ENCODE peak calls at places on chromosome 17, in seven cellular contexts. P is cardiac fibroblast, W is left ventricle myocardium inferior, G is mammary epithelial cell, S is ovary, O is breast epithelium, U is fibroblast of lung. D is an unnamed sample.

GRCh38 chr17:68972119-68972704 is 17.0 kb upstream of the ABCA8 start:
- DNase-seq in P (peak; percentile 63), W (no peak), G (no peak), S (no peak), O (no peak), U (peak; percentile 61), D (peak; percentile 18)

GRCh38 chr17:31511583-31511982 is 120.1 kb downstream of the RAB11FIP4 start:
- DNase-seq in P (no peak), W (no peak), G (no peak), S (no peak), O (no peak), U (no peak), D (no peak)

GRCh38 chr17:41678411-41678906 is 10.2 kb upstream of the EIF1 start:
- DNase-seq in P (peak; percentile 30), W (no peak), G (peak; percentile 65), S (no peak), O (no peak), U (no peak), D (peak; percentile 78)

GRCh38 chr17:64133546-64134215 is 3.7 kb upstream of the ERN1 start:
- DNase-seq in P (peak; percentile 81), W (no peak), G (peak; percentile 54), S (no peak), O (no peak), U (peak; percentile 79), D (peak; percentile 81)

GRCh38 chr17:61372436-61372835 is 27.2 kb upstream of the TBX2 start:
- DNase-seq in P (no peak), W (no peak), G (no peak), S (no peak), O (no peak), U (no peak), D (no peak)

GRCh38 chr17:72244942-72245341 is 124.1 kb downstream of the SOX9 start:
- DNase-seq in P (peak; percentile 12), W (no peak), G (no peak), S (no peak), O (no peak), U (peak; percentile 55), D (no peak)

GRCh38 chr17:30220414-30220813 is 15.1 kb downstream of the SLC6A4 start:
- DNase-seq in P (no peak), W (no peak), G (no peak), S (no peak), O (no peak), U (no peak), D (no peak)

GRCh38 chr17:45857977-45858708 is 13.5 kb downstream of the SPPL2C start:
- DNase-seq in P (peak; percentile 34), W (no peak), G (peak; percentile 24), S (no peak), O (no peak), U (peak; percentile 15), D (no peak)

GRCh38 chr17:44688200-44688599 is 1.4 kb downstream of the CCDC43 start:
- DNase-seq in P (no peak), W (no peak), G (no peak), S (no peak), O (no peak), U (no peak), D (no peak)

GRCh38 chr17:78176548-78177025 is 8.2 kb downstream of the SYNGR2 start:
- DNase-seq in P (peak; percentile 64), W (peak; percentile 73), G (peak; percentile 26), S (peak; percentile 78), O (no peak), U (peak; percentile 38), D (peak; percentile 87)

GRCh38 chr17:7156342-7156940 is 22.7 kb downstream of the ASGR1 start:
- DNase-seq in P (no peak), W (no peak), G (no peak), S (no peak), O (no peak), U (no peak), D (no peak)

GRCh38 chr17:7217113-7217987 is 2.3 kb downstream of the DLG4 start:
- DNase-seq in P (peak; percentile 89), W (peak; percentile 60), G (no peak), S (peak; percentile 76), O (no peak), U (peak; percentile 80), D (no peak)

GRCh38 chr17:46809110-46809571 is 9.4 kb downstream of the WNT3 start:
- DNase-seq in P (no peak), W (no peak), G (no peak), S (no peak), O (no peak), U (no peak), D (no peak)

GRCh38 chr17:12815642-12816141 is 26.4 kb downstream of the ARHGAP44 start:
- DNase-seq in P (no peak), W (no peak), G (no peak), S (no peak), O (no peak), U (no peak), D (peak; percentile 84)

GRCh38 chr17:1123397-1124237 is 56.2 kb downstream of the ABR start:
- DNase-seq in P (no peak), W (no peak), G (no peak), S (peak; percentile 51), O (no peak), U (no peak), D (no peak)

GRCh38 chr17:29293890-29294579 is at the start of gene NUFIP2:
- DNase-seq in P (peak; percentile 99), W (peak; percentile 99), G (peak; percentile 98), S (peak; percentile 99), O (peak; percentile 99), U (peak; percentile 98), D (peak; percentile 99)

GRCh38 chr17:82269882-82270500 is 3.5 kb downstream of the CSNK1D start:
- DNase-seq in P (no peak), W (no peak), G (no peak), S (no peak), O (no peak), U (no peak), D (no peak)
- TF ChIP-seq CTCF in P (no peak), W (no peak), G (no peak), S (no peak), O (no peak), U (no peak), D (no peak)

DNA sequence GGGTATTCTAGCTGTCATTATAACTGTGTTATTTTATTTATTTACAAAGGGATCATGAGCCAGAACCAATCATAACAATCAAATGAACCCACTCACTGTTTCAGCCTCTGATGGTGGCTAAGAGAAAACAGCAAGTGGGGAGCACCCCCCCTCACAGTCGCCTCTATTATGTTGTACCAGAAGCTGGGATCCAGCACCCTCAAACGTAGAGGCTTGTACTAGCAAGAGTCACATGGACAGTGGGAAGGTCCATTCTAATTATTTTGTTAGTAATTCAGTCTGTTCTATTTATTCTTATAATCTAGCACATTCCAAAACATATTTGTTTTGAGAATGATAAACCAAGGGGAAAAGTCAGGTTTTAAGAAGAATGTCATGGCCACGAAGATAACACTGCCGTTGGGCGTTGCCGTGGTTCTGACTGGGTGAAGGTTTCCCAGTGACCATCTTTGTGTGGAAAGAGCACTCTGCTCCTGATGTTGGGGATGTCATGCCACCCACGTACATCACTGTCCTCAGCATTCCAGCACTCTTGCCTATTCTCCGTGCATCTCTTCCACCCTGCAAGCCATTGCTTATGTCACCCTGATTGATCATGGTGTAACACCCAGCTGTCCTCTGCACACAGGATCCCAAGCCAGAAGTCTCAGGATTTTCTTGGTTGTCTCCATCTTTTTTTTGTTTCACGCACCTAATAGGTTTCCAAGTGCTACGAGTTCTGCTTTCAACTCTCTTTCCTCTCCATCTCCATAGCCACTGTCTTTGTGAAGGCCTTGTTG is 205.8 kb downstream of the PRKCA start:
- DNase-seq in P (no peak), W (no peak), G (no peak), S (no peak), O (no peak), U (peak; percentile 21), D (no peak)
- H3K4me3 ChIP-seq in P (no peak overlapping the region), W (no peak overlapping the region), G (no peak overlapping the region), S (no peak overlapping the region), O (no peak overlapping the region), U (no peak overlapping the region), D (no peak overlapping the region)

DNA sequence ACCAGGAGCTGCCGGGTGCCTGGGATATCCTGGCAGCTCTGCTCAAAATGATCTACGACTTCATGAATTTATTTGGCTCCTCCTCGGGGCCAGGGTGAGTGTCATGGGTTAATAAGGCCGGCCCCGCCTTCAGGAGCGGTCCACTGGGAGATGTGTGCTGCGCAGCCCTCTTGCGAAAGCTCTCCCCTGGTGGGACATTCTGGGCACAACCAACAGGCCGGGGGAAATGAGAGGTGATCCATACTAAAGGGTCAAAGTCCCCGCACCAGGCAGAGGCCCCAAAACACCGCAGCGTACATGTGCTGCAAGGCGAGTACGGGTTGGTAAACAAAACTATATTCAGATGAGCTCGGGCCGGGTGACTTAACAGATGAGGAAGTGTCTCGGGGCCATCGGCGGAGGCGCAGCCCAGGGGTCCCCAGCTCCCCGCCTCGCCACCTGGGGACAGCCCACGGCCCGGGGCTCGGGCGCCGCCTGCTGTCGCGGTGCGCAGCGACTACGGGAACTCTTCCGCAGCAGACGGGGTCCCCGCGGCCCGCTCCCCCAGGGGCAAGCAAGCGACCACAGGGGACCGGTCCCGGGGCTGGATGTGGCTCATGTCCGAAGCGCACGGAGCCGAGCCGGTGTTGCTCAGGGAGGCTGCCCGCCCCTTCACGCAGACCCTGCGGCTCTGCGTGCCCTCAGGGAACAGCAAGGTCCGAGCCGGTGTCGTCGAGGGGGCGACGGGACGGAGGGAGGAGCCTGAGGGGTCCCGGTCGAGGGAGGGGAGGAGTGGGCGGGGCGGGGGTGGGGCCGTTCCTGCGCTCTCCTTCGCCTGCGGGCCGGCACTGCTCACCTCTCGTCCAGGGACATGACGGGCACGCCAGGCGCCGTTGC is at the start of gene RAB37:
- DNase-seq in P (peak; percentile 55), W (peak; percentile 60), G (no peak), S (no peak), O (no peak), U (no peak), D (peak; percentile 59)
- TF ChIP-seq CTCF in P (peak; percentile 7), W (peak; percentile 47), G (peak; percentile 42), S (no peak), O (no peak), U (no peak), D (peak; percentile 68)

GRCh38 chr17:81666342-81667191 is at the start of the genes CCDC137 and OXLD1:
- DNase-seq in P (peak; percentile 98), W (peak; percentile 98), G (peak; percentile 94), S (peak; percentile 95), O (peak; percentile 93), U (peak; percentile 96), D (peak; percentile 98)

GRCh38 chr17:81664051-81664470 is 2.3 kb downstream of the OXLD1 start:
- DNase-seq in P (no peak), W (no peak), G (peak; percentile 14), S (no peak), O (no peak), U (no peak), D (no peak)

GRCh38 chr17:81666092-81666341 is 388 bp downstream of the OXLD1 start:
- DNase-seq in P (no peak), W (no peak), G (no peak), S (no peak), O (no peak), U (peak; percentile 22), D (no peak)

GRCh38 chr17:81665205-81666091 is 957 bp downstream of the OXLD1 start:
- DNase-seq in P (peak; percentile 42), W (no peak), G (peak; percentile 15), S (no peak), O (no peak), U (peak; percentile 23), D (peak; percentile 82)

GRCh38 chr17:81667754-81668153 is 1.2 kb downstream of the CCDC137 start:
- DNase-seq in P (no peak), W (no peak), G (peak; percentile 25), S (no peak), O (no peak), U (no peak), D (no peak)
- H3K4me3 ChIP-seq in P (no peak overlapping the region), W (peak overlapping the region; percentile 95), G (peak overlapping the region; percentile 20), S (no peak overlapping the region), O (peak overlapping the region; percentile 98), U (peak overlapping the region; percentile 10), D (peak overlapping the region; percentile 43)

D was measured in GM12865.